ENCODE peak calls at places on chromosomes 1 and 21, in seven cellular contexts. A is effector CD4-positive, alpha-beta T cell; R is stomach; Y is SW 1271; U is epithelial cell of esophagus; X is HCEC 1CT; E is stimulated activated CD4-positive, alpha-beta T cell treated with anti-CD3 and anti-CD28 coated beads, TNF-alpha, amount 100 ng/mL, for 1 hour. J is an unnamed sample.

GRCh38 chr1:165851034-165851658 is 23.7 kb downstream of the UCK2 start:
- DNase-seq in A (no peak), R (no peak), Y (no peak), U (peak), X (no peak), E (no peak), J (peak)

GRCh38 chr21:34517491-34518245 is 5.7 kb upstream of the KCNE1 start:
- DNase-seq in A (no peak), R (no peak), Y (no peak), U (peak), X (peak), E (no peak), J (peak)

GRCh38 chr21:36773111-36773510 is 74.2 kb downstream of the SIM2 start:
- DNase-seq in A (no peak), R (peak), Y (no peak), U (peak), X (peak), E (no peak), J (peak)

GRCh38 chr1:1554926-1555915 is 14.8 kb upstream of the TMEM240 start:
- DNase-seq in A (no peak), R (no peak), Y (no peak), U (peak), X (peak), E (no peak), J (peak)

GRCh38 chr21:41648591-41649031 is 118.2 kb downstream of the RIPK4 start:
- DNase-seq in A (no peak), R (no peak), Y (no peak), U (peak), X (no peak), E (no peak), J (peak)

GRCh38 chr1:116910379-116911165 is 856 bp downstream of the PTGFRN start:
- DNase-seq in A (peak), R (peak), Y (no peak), U (peak), X (no peak), E (no peak), J (peak)

GRCh38 chr1:209389258-209389657 is 194.3 kb upstream of the CAMK1G start:
- DNase-seq in A (no peak), R (no peak), Y (peak), U (peak), X (peak), E (no peak), J (peak)

GRCh38 chr1:230052665-230053064 is 14.4 kb upstream of the GALNT2 start:
- DNase-seq in A (no peak), R (no peak), Y (no peak), U (no peak), X (no peak), E (no peak), J (no peak)

GRCh38 chr1:87084247-87084836 is 169.9 kb downstream of the HS2ST1 start:
- DNase-seq in A (no peak), R (no peak), Y (no peak), U (peak), X (peak), E (no peak), J (peak)

GRCh38 chr1:233386336-233386735 is 58.8 kb downstream of the MAP3K21 start:
- DNase-seq in A (no peak), R (no peak), Y (no peak), U (peak), X (no peak), E (no peak), J (peak)

GRCh38 chr1:212666116-212666775 is 33.4 kb downstream of the BATF3 start:
- DNase-seq in A (no peak), R (no peak), Y (no peak), U (no peak), X (no peak), E (no peak), J (no peak)

GRCh38 chr1:40646385-40646784 is 19.1 kb downstream of the RIMS3 start:
- DNase-seq in A (no peak), R (no peak), Y (no peak), U (peak), X (peak), E (no peak), J (peak)

GRCh38 chr1:178091986-178092745 is 1.7 kb upstream of the RASAL2 start:
- DNase-seq in A (no peak), R (no peak), Y (no peak), U (peak), X (peak), E (no peak), J (peak)

GRCh38 chr1:184555665-184556641 is 169.1 kb downstream of the C1orf21 start:
- DNase-seq in A (no peak), R (no peak), Y (no peak), U (peak), X (no peak), E (no peak), J (no peak)

GRCh38 chr21:45306832-45307571 is 19.3 kb upstream of the POFUT2 start:
- DNase-seq in A (no peak), R (peak), Y (no peak), U (no peak), X (peak), E (no peak), J (peak)

GRCh38 chr1:233015965-233016364 is 65.6 kb downstream of the NTPCR start:
- DNase-seq in A (no peak), R (no peak), Y (no peak), U (no peak), X (no peak), E (no peak), J (no peak)

GRCh38 chr1:22385537-22385936 is 66.1 kb upstream of the ZBTB40 start:
- DNase-seq in A (no peak), R (no peak), Y (no peak), U (no peak), X (no peak), E (no peak), J (no peak)

GRCh38 chr1:245874942-245875580 is 632.0 kb downstream of the SMYD3 start:
- DNase-seq in A (no peak), R (peak), Y (no peak), U (peak), X (peak), E (no peak), J (peak)

GRCh38 chr21:44618504-44618903 is 6.6 kb downstream of the KRTAP10-8 start:
- DNase-seq in A (no peak), R (no peak), Y (no peak), U (no peak), X (no peak), E (no peak), J (peak)

GRCh38 chr1:170410391-170411146 is 121.4 kb upstream of the GORAB start:
- DNase-seq in A (no peak), R (no peak), Y (no peak), U (peak), X (peak), E (no peak), J (no peak)

GRCh38 chr21:45341779-45342178 is 54.1 kb upstream of the POFUT2 start:
- DNase-seq in A (no peak), R (no peak), Y (no peak), U (peak), X (no peak), E (no peak), J (peak)

GRCh38 chr1:912740-913301 is 10.9 kb upstream of the SAMD11 start:
- DNase-seq in A (peak), R (no peak), Y (no peak), U (peak), X (no peak), E (no peak), J (peak)

GRCh38 chr1:109040627-109041613 is 982 bp downstream of the WDR47 start:
- DNase-seq in A (peak), R (peak), Y (no peak), U (peak), X (peak), E (no peak), J (peak)

GRCh38 chr1:18279713-18280074 is 172.1 kb downstream of the IGSF21 start:
- DNase-seq in A (no peak), R (no peak), Y (no peak), U (no peak), X (no peak), E (no peak), J (no peak)

GRCh38 chr1:151282883-151283725 is 1.0 kb downstream of the ZNF687 start:
- DNase-seq in A (no peak), R (peak), Y (no peak), U (peak), X (no peak), E (no peak), J (peak)

GRCh38 chr1:228037401-228038386 is 30.9 kb downstream of the WNT3A start:
- DNase-seq in A (no peak), R (peak), Y (no peak), U (peak), X (no peak), E (no peak), J (peak)

GRCh38 chr1:244451539-244451950 is at the start of gene ADSS2:
- DNase-seq in A (no peak), R (peak), Y (no peak), U (no peak), X (no peak), E (no peak), J (no peak)

GRCh38 chr1:184387871-184388670 is 1.2 kb downstream of the C1orf21 start:
- DNase-seq in A (no peak), R (peak), Y (no peak), U (peak), X (peak), E (no peak), J (peak)

GRCh38 chr1:77014396-77014795 is 147.1 kb downstream of the ST6GALNAC5 start:
- DNase-seq in A (no peak), R (no peak), Y (no peak), U (no peak), X (no peak), E (no peak), J (no peak)

GRCh38 chr1:67684526-67685066 is 405 bp upstream of the GADD45A start:
- DNase-seq in A (no peak), R (no peak), Y (no peak), U (no peak), X (no peak), E (no peak), J (no peak)

GRCh38 chr1:5905431-5905830 is 86.8 kb downstream of the NPHP4 start:
- DNase-seq in A (no peak), R (no peak), Y (no peak), U (no peak), X (no peak), E (no peak), J (no peak)

GRCh38 chr1:93805027-93805426 is 74.0 kb downstream of the DNTTIP2 start:
- DNase-seq in A (no peak), R (no peak), Y (no peak), U (peak), X (peak), E (no peak), J (no peak)

GRCh38 chr1:33093004-33093403 is 12.1 kb downstream of the AZIN2 start:
- DNase-seq in A (no peak), R (no peak), Y (no peak), U (no peak), X (no peak), E (no peak), J (no peak)

GRCh38 chr1:232471250-232471649 is 158.7 kb downstream of the SIPA1L2 start:
- DNase-seq in A (no peak), R (no peak), Y (no peak), U (peak), X (no peak), E (no peak), J (no peak)

GRCh38 chr1:231806623-231807470 is 180.3 kb downstream of the DISC1 start:
- DNase-seq in A (no peak), R (peak), Y (no peak), U (peak), X (peak), E (no peak), J (peak)

GRCh38 chr1:167676916-167677848 is 44.6 kb upstream of the MPZL1 start:
- DNase-seq in A (no peak), R (no peak), Y (no peak), U (no peak), X (no peak), E (no peak), J (no peak)

GRCh38 chr1:43437031-43437973 is 16.4 kb downstream of the HYI start:
- DNase-seq in A (no peak), R (peak), Y (no peak), U (peak), X (no peak), E (no peak), J (no peak)

GRCh38 chr1:26330276-26330675 is 12.5 kb downstream of the CD52 start:
- DNase-seq in A (no peak), R (no peak), Y (no peak), U (no peak), X (no peak), E (no peak), J (no peak)

GRCh38 chr1:179807691-179808485 is 64.8 kb downstream of the FAM163A start:
- DNase-seq in A (no peak), R (no peak), Y (no peak), U (peak), X (peak), E (no peak), J (peak)